ENCODE peak calls at places on chromosome 6, in seven cellular contexts. One of them, this sample, is unnamed.

GRCh38 chr6:10960171-10960570 is 73.3 kb downstream of the SYCP2L start:
- DNase-seq in mesothelial cell of epicardium: no peak
- DNase-seq in activated CD8-positive, alpha-beta T cell treated with anti-CD3 and anti-CD28 coated beads for 36 hours: no peak
- DNase-seq in fibroblast of mammary gland: no peak
- DNase-seq in CD8-positive, alpha-beta memory T cell: no peak
- DNase-seq in AML-193: no peak
- DNase-seq in activated naive CD8-positive, alpha-beta T cell treated with anti-CD3 and anti-CD28 coated beads, Interleukin-2, amount 50 U/mL, for 24 hours: no peak
- DNase-seq in this sample: no peak

GRCh38 chr6:39005774-39006173 is 42.8 kb upstream of the GLP1R start:
- DNase-seq in mesothelial cell of epicardium: no peak
- DNase-seq in activated naive CD8-positive, alpha-beta T cell treated with anti-CD3 and anti-CD28 coated beads, Interleukin-2, amount 50 U/mL, for 24 hours: no peak
- DNase-seq in CD8-positive, alpha-beta memory T cell: no peak
- DNase-seq in fibroblast of mammary gland: no peak
- DNase-seq in activated CD8-positive, alpha-beta T cell treated with anti-CD3 and anti-CD28 coated beads for 36 hours: no peak
- DNase-seq in AML-193: no peak
- DNase-seq in this sample: no peak

GRCh38 chr6:835476-836160 is 142.7 kb upstream of the EXOC2 start:
- DNase-seq in CD8-positive, alpha-beta memory T cell: no peak
- DNase-seq in AML-193: no peak
- DNase-seq in fibroblast of mammary gland: no peak
- DNase-seq in activated naive CD8-positive, alpha-beta T cell treated with anti-CD3 and anti-CD28 coated beads, Interleukin-2, amount 50 U/mL, for 24 hours: no peak
- DNase-seq in mesothelial cell of epicardium: no peak
- DNase-seq in activated CD8-positive, alpha-beta T cell treated with anti-CD3 and anti-CD28 coated beads for 36 hours: no peak
- DNase-seq in this sample: no peak

GRCh38 chr6:153117986-153118886 is 12.8 kb downstream of the RGS17 start:
- DNase-seq in AML-193: peak; percentile 29
- DNase-seq in activated naive CD8-positive, alpha-beta T cell treated with anti-CD3 and anti-CD28 coated beads, Interleukin-2, amount 50 U/mL, for 24 hours: no peak
- DNase-seq in mesothelial cell of epicardium: no peak
- DNase-seq in fibroblast of mammary gland: peak; percentile 94
- DNase-seq in CD8-positive, alpha-beta memory T cell: no peak
- DNase-seq in activated CD8-positive, alpha-beta T cell treated with anti-CD3 and anti-CD28 coated beads for 36 hours: no peak
- DNase-seq in this sample: no peak

GRCh38 chr6:900716-901605 is 208.0 kb upstream of the EXOC2 start:
- DNase-seq in fibroblast of mammary gland: no peak
- DNase-seq in CD8-positive, alpha-beta memory T cell: no peak
- DNase-seq in AML-193: no peak
- DNase-seq in mesothelial cell of epicardium: no peak
- DNase-seq in activated naive CD8-positive, alpha-beta T cell treated with anti-CD3 and anti-CD28 coated beads, Interleukin-2, amount 50 U/mL, for 24 hours: no peak
- DNase-seq in activated CD8-positive, alpha-beta T cell treated with anti-CD3 and anti-CD28 coated beads for 36 hours: no peak
- DNase-seq in this sample: no peak

GRCh38 chr6:167736486-167737204 is 90.1 kb upstream of the AFDN start:
- DNase-seq in activated naive CD8-positive, alpha-beta T cell treated with anti-CD3 and anti-CD28 coated beads, Interleukin-2, amount 50 U/mL, for 24 hours: no peak
- DNase-seq in fibroblast of mammary gland: no peak
- DNase-seq in AML-193: no peak
- DNase-seq in CD8-positive, alpha-beta memory T cell: no peak
- DNase-seq in activated CD8-positive, alpha-beta T cell treated with anti-CD3 and anti-CD28 coated beads for 36 hours: no peak
- DNase-seq in mesothelial cell of epicardium: no peak
- DNase-seq in this sample: no peak

GRCh38 chr6:11089695-11090094 is 3.9 kb upstream of the SMIM13 start:
- DNase-seq in AML-193: no peak
- DNase-seq in fibroblast of mammary gland: no peak
- DNase-seq in activated CD8-positive, alpha-beta T cell treated with anti-CD3 and anti-CD28 coated beads for 36 hours: no peak
- DNase-seq in CD8-positive, alpha-beta memory T cell: no peak
- DNase-seq in activated naive CD8-positive, alpha-beta T cell treated with anti-CD3 and anti-CD28 coated beads, Interleukin-2, amount 50 U/mL, for 24 hours: no peak
- DNase-seq in mesothelial cell of epicardium: no peak
- DNase-seq in this sample: no peak

GRCh38 chr6:74942130-74942529 is 263.7 kb downstream of the COL12A1 start:
- DNase-seq in activated CD8-positive, alpha-beta T cell treated with anti-CD3 and anti-CD28 coated beads for 36 hours: no peak
- DNase-seq in mesothelial cell of epicardium: no peak
- DNase-seq in CD8-positive, alpha-beta memory T cell: no peak
- DNase-seq in AML-193: no peak
- DNase-seq in fibroblast of mammary gland: no peak
- DNase-seq in activated naive CD8-positive, alpha-beta T cell treated with anti-CD3 and anti-CD28 coated beads, Interleukin-2, amount 50 U/mL, for 24 hours: no peak
- DNase-seq in this sample: no peak

GRCh38 chr6:7723041-7723447 is 2.9 kb upstream of the BMP6 start:
- DNase-seq in AML-193: peak; percentile 73
- DNase-seq in CD8-positive, alpha-beta memory T cell: peak; percentile 20
- DNase-seq in activated naive CD8-positive, alpha-beta T cell treated with anti-CD3 and anti-CD28 coated beads, Interleukin-2, amount 50 U/mL, for 24 hours: peak; percentile 75
- DNase-seq in activated CD8-positive, alpha-beta T cell treated with anti-CD3 and anti-CD28 coated beads for 36 hours: peak; percentile 88
- DNase-seq in fibroblast of mammary gland: peak; percentile 86
- DNase-seq in mesothelial cell of epicardium: peak; percentile 56
- DNase-seq in this sample: peak; percentile 82

GRCh38 chr6:127464161-127464880 is 5.1 kb upstream of the KIAA0408 start:
- DNase-seq in CD8-positive, alpha-beta memory T cell: no peak
- DNase-seq in mesothelial cell of epicardium: no peak
- DNase-seq in activated CD8-positive, alpha-beta T cell treated with anti-CD3 and anti-CD28 coated beads for 36 hours: no peak
- DNase-seq in activated naive CD8-positive, alpha-beta T cell treated with anti-CD3 and anti-CD28 coated beads, Interleukin-2, amount 50 U/mL, for 24 hours: no peak
- DNase-seq in AML-193: no peak
- DNase-seq in fibroblast of mammary gland: peak; percentile 82
- DNase-seq in this sample: no peak

GRCh38 chr6:83047065-83047754 is 18.4 kb downstream of the UBE3D start:
- DNase-seq in AML-193: no peak
- DNase-seq in mesothelial cell of epicardium: no peak
- DNase-seq in CD8-positive, alpha-beta memory T cell: no peak
- DNase-seq in activated CD8-positive, alpha-beta T cell treated with anti-CD3 and anti-CD28 coated beads for 36 hours: no peak
- DNase-seq in fibroblast of mammary gland: no peak
- DNase-seq in activated naive CD8-positive, alpha-beta T cell treated with anti-CD3 and anti-CD28 coated beads, Interleukin-2, amount 50 U/mL, for 24 hours: no peak
- DNase-seq in this sample: no peak

GRCh38 chr6:155306958-155307357 is 7.3 kb downstream of the TFB1M start:
- DNase-seq in mesothelial cell of epicardium: no peak
- DNase-seq in activated naive CD8-positive, alpha-beta T cell treated with anti-CD3 and anti-CD28 coated beads, Interleukin-2, amount 50 U/mL, for 24 hours: no peak
- DNase-seq in AML-193: no peak
- DNase-seq in fibroblast of mammary gland: no peak
- DNase-seq in CD8-positive, alpha-beta memory T cell: no peak
- DNase-seq in activated CD8-positive, alpha-beta T cell treated with anti-CD3 and anti-CD28 coated beads for 36 hours: no peak
- DNase-seq in this sample: no peak

GRCh38 chr6:130240232-130240631 is 17.5 kb upstream of the SAMD3 start:
- DNase-seq in AML-193: no peak
- DNase-seq in CD8-positive, alpha-beta memory T cell: no peak
- DNase-seq in activated naive CD8-positive, alpha-beta T cell treated with anti-CD3 and anti-CD28 coated beads, Interleukin-2, amount 50 U/mL, for 24 hours: no peak
- DNase-seq in mesothelial cell of epicardium: no peak
- DNase-seq in activated CD8-positive, alpha-beta T cell treated with anti-CD3 and anti-CD28 coated beads for 36 hours: no peak
- DNase-seq in fibroblast of mammary gland: peak; percentile 83
- DNase-seq in this sample: no peak

GRCh38 chr6:166325383-166326042 is 16.8 kb downstream of the SFT2D1 start:
- DNase-seq in fibroblast of mammary gland: no peak
- DNase-seq in mesothelial cell of epicardium: no peak
- DNase-seq in AML-193: no peak
- DNase-seq in activated CD8-positive, alpha-beta T cell treated with anti-CD3 and anti-CD28 coated beads for 36 hours: no peak
- DNase-seq in activated naive CD8-positive, alpha-beta T cell treated with anti-CD3 and anti-CD28 coated beads, Interleukin-2, amount 50 U/mL, for 24 hours: no peak
- DNase-seq in CD8-positive, alpha-beta memory T cell: no peak
- DNase-seq in this sample: no peak

GRCh38 chr6:129750390-129750789 is 40.4 kb upstream of the ARHGAP18 start:
- DNase-seq in mesothelial cell of epicardium: no peak
- DNase-seq in CD8-positive, alpha-beta memory T cell: no peak
- DNase-seq in AML-193: no peak
- DNase-seq in activated CD8-positive, alpha-beta T cell treated with anti-CD3 and anti-CD28 coated beads for 36 hours: no peak
- DNase-seq in fibroblast of mammary gland: peak; percentile 50
- DNase-seq in activated naive CD8-positive, alpha-beta T cell treated with anti-CD3 and anti-CD28 coated beads, Interleukin-2, amount 50 U/mL, for 24 hours: no peak
- DNase-seq in this sample: no peak

GRCh38 chr6:34115396-34116314 is 30.2 kb downstream of the GRM4 start:
- DNase-seq in fibroblast of mammary gland: no peak
- DNase-seq in mesothelial cell of epicardium: peak; percentile 53
- DNase-seq in activated naive CD8-positive, alpha-beta T cell treated with anti-CD3 and anti-CD28 coated beads, Interleukin-2, amount 50 U/mL, for 24 hours: peak; percentile 7
- DNase-seq in CD8-positive, alpha-beta memory T cell: no peak
- DNase-seq in activated CD8-positive, alpha-beta T cell treated with anti-CD3 and anti-CD28 coated beads for 36 hours: peak; percentile 19
- DNase-seq in AML-193: no peak
- DNase-seq in this sample: no peak

GRCh38 chr6:125273965-125274364 is 27.8 kb downstream of the HDDC2 start:
- DNase-seq in AML-193: no peak
- DNase-seq in fibroblast of mammary gland: peak; percentile 64
- DNase-seq in activated CD8-positive, alpha-beta T cell treated with anti-CD3 and anti-CD28 coated beads for 36 hours: no peak
- DNase-seq in mesothelial cell of epicardium: no peak
- DNase-seq in CD8-positive, alpha-beta memory T cell: no peak
- DNase-seq in activated naive CD8-positive, alpha-beta T cell treated with anti-CD3 and anti-CD28 coated beads, Interleukin-2, amount 50 U/mL, for 24 hours: no peak
- DNase-seq in this sample: no peak

GRCh38 chr6:41779336-41779735 is 364 bp downstream of the FRS3 start:
- DNase-seq in activated naive CD8-positive, alpha-beta T cell treated with anti-CD3 and anti-CD28 coated beads, Interleukin-2, amount 50 U/mL, for 24 hours: no peak
- DNase-seq in CD8-positive, alpha-beta memory T cell: no peak
- DNase-seq in mesothelial cell of epicardium: no peak
- DNase-seq in fibroblast of mammary gland: no peak
- DNase-seq in activated CD8-positive, alpha-beta T cell treated with anti-CD3 and anti-CD28 coated beads for 36 hours: no peak
- DNase-seq in AML-193: no peak
- DNase-seq in this sample: no peak

GRCh38 chr6:52498538-52499017 is 78.3 kb downstream of the TRAM2 start:
- DNase-seq in fibroblast of mammary gland: no peak
- DNase-seq in AML-193: no peak
- DNase-seq in activated CD8-positive, alpha-beta T cell treated with anti-CD3 and anti-CD28 coated beads for 36 hours: no peak
- DNase-seq in activated naive CD8-positive, alpha-beta T cell treated with anti-CD3 and anti-CD28 coated beads, Interleukin-2, amount 50 U/mL, for 24 hours: no peak
- DNase-seq in CD8-positive, alpha-beta memory T cell: no peak
- DNase-seq in mesothelial cell of epicardium: no peak
- DNase-seq in this sample: no peak

GRCh38 chr6:17349437-17349836 is 44.0 kb upstream of the CAP2 start:
- DNase-seq in activated naive CD8-positive, alpha-beta T cell treated with anti-CD3 and anti-CD28 coated beads, Interleukin-2, amount 50 U/mL, for 24 hours: no peak
- DNase-seq in AML-193: no peak
- DNase-seq in fibroblast of mammary gland: no peak
- DNase-seq in activated CD8-positive, alpha-beta T cell treated with anti-CD3 and anti-CD28 coated beads for 36 hours: no peak
- DNase-seq in mesothelial cell of epicardium: no peak
- DNase-seq in CD8-positive, alpha-beta memory T cell: no peak
- DNase-seq in this sample: no peak

GRCh38 chr6:132131777-132132176 is 180.6 kb upstream of the CCN2 start:
- DNase-seq in activated naive CD8-positive, alpha-beta T cell treated with anti-CD3 and anti-CD28 coated beads, Interleukin-2, amount 50 U/mL, for 24 hours: no peak
- DNase-seq in mesothelial cell of epicardium: no peak
- DNase-seq in fibroblast of mammary gland: peak; percentile 100
- DNase-seq in CD8-positive, alpha-beta memory T cell: no peak
- DNase-seq in AML-193: no peak
- DNase-seq in activated CD8-positive, alpha-beta T cell treated with anti-CD3 and anti-CD28 coated beads for 36 hours: no peak
- DNase-seq in this sample: peak; percentile 21

GRCh38 chr6:63224179-63224578 is 12.9 kb downstream of the FKBP1C start:
- DNase-seq in AML-193: no peak
- DNase-seq in activated CD8-positive, alpha-beta T cell treated with anti-CD3 and anti-CD28 coated beads for 36 hours: no peak
- DNase-seq in CD8-positive, alpha-beta memory T cell: no peak
- DNase-seq in fibroblast of mammary gland: no peak
- DNase-seq in mesothelial cell of epicardium: no peak
- DNase-seq in activated naive CD8-positive, alpha-beta T cell treated with anti-CD3 and anti-CD28 coated beads, Interleukin-2, amount 50 U/mL, for 24 hours: no peak
- DNase-seq in this sample: no peak

GRCh38 chr6:84136364-84137050 is 90.9 kb downstream of the CEP162 start:
- DNase-seq in activated naive CD8-positive, alpha-beta T cell treated with anti-CD3 and anti-CD28 coated beads, Interleukin-2, amount 50 U/mL, for 24 hours: no peak
- DNase-seq in fibroblast of mammary gland: no peak
- DNase-seq in activated CD8-positive, alpha-beta T cell treated with anti-CD3 and anti-CD28 coated beads for 36 hours: no peak
- DNase-seq in CD8-positive, alpha-beta memory T cell: no peak
- DNase-seq in mesothelial cell of epicardium: no peak
- DNase-seq in AML-193: no peak
- DNase-seq in this sample: no peak

GRCh38 chr6:31851485-31851832 is 11.2 kb downstream of the NEU1 start:
- DNase-seq in activated naive CD8-positive, alpha-beta T cell treated with anti-CD3 and anti-CD28 coated beads, Interleukin-2, amount 50 U/mL, for 24 hours: no peak
- DNase-seq in CD8-positive, alpha-beta memory T cell: no peak
- DNase-seq in mesothelial cell of epicardium: no peak
- DNase-seq in fibroblast of mammary gland: no peak
- DNase-seq in AML-193: no peak
- DNase-seq in activated CD8-positive, alpha-beta T cell treated with anti-CD3 and anti-CD28 coated beads for 36 hours: no peak
- DNase-seq in this sample: no peak

GRCh38 chr6:150881911-150882481 is 16.5 kb downstream of the MTHFD1L start:
- DNase-seq in activated CD8-positive, alpha-beta T cell treated with anti-CD3 and anti-CD28 coated beads for 36 hours: no peak
- DNase-seq in mesothelial cell of epicardium: no peak
- DNase-seq in CD8-positive, alpha-beta memory T cell: no peak
- DNase-seq in AML-193: no peak
- DNase-seq in fibroblast of mammary gland: peak; percentile 94
- DNase-seq in activated naive CD8-positive, alpha-beta T cell treated with anti-CD3 and anti-CD28 coated beads, Interleukin-2, amount 50 U/mL, for 24 hours: no peak
- DNase-seq in this sample: peak; percentile 57

GRCh38 chr6:151118453-151119123 is 121.2 kb upstream of the AKAP12 start:
- DNase-seq in AML-193: no peak
- DNase-seq in activated naive CD8-positive, alpha-beta T cell treated with anti-CD3 and anti-CD28 coated beads, Interleukin-2, amount 50 U/mL, for 24 hours: no peak
- DNase-seq in CD8-positive, alpha-beta memory T cell: no peak
- DNase-seq in activated CD8-positive, alpha-beta T cell treated with anti-CD3 and anti-CD28 coated beads for 36 hours: no peak
- DNase-seq in mesothelial cell of epicardium: no peak
- DNase-seq in fibroblast of mammary gland: no peak
- DNase-seq in this sample: no peak

GRCh38 chr6:29641430-29642213 is 8.6 kb upstream of the GABBR1 start:
- DNase-seq in activated naive CD8-positive, alpha-beta T cell treated with anti-CD3 and anti-CD28 coated beads, Interleukin-2, amount 50 U/mL, for 24 hours: no peak
- DNase-seq in fibroblast of mammary gland: no peak
- DNase-seq in CD8-positive, alpha-beta memory T cell: no peak
- DNase-seq in AML-193: no peak
- DNase-seq in activated CD8-positive, alpha-beta T cell treated with anti-CD3 and anti-CD28 coated beads for 36 hours: peak; percentile 21
- DNase-seq in mesothelial cell of epicardium: no peak
- DNase-seq in this sample: no peak

GRCh38 chr6:6701864-6702263 is 113.3 kb downstream of the LY86 start:
- DNase-seq in activated naive CD8-positive, alpha-beta T cell treated with anti-CD3 and anti-CD28 coated beads, Interleukin-2, amount 50 U/mL, for 24 hours: no peak
- DNase-seq in mesothelial cell of epicardium: no peak
- DNase-seq in activated CD8-positive, alpha-beta T cell treated with anti-CD3 and anti-CD28 coated beads for 36 hours: no peak
- DNase-seq in AML-193: peak; percentile 94
- DNase-seq in fibroblast of mammary gland: no peak
- DNase-seq in CD8-positive, alpha-beta memory T cell: no peak
- DNase-seq in this sample: no peak

GRCh38 chr6:129929433-129929832 is 68.3 kb upstream of the TMEM244 start:
- DNase-seq in mesothelial cell of epicardium: no peak
- DNase-seq in CD8-positive, alpha-beta memory T cell: no peak
- DNase-seq in activated naive CD8-positive, alpha-beta T cell treated with anti-CD3 and anti-CD28 coated beads, Interleukin-2, amount 50 U/mL, for 24 hours: no peak
- DNase-seq in fibroblast of mammary gland: peak; percentile 96
- DNase-seq in activated CD8-positive, alpha-beta T cell treated with anti-CD3 and anti-CD28 coated beads for 36 hours: no peak
- DNase-seq in AML-193: no peak
- DNase-seq in this sample: no peak

GRCh38 chr6:17972978-17973622 is 14.3 kb downstream of the KIF13A start:
- DNase-seq in CD8-positive, alpha-beta memory T cell: no peak
- DNase-seq in activated naive CD8-positive, alpha-beta T cell treated with anti-CD3 and anti-CD28 coated beads, Interleukin-2, amount 50 U/mL, for 24 hours: no peak
- DNase-seq in activated CD8-positive, alpha-beta T cell treated with anti-CD3 and anti-CD28 coated beads for 36 hours: no peak
- DNase-seq in mesothelial cell of epicardium: no peak
- DNase-seq in AML-193: no peak
- DNase-seq in fibroblast of mammary gland: no peak
- DNase-seq in this sample: no peak

GRCh38 chr6:48973486-48973885 is 489.6 kb downstream of the MMUT start:
- DNase-seq in activated naive CD8-positive, alpha-beta T cell treated with anti-CD3 and anti-CD28 coated beads, Interleukin-2, amount 50 U/mL, for 24 hours: no peak
- DNase-seq in CD8-positive, alpha-beta memory T cell: no peak
- DNase-seq in activated CD8-positive, alpha-beta T cell treated with anti-CD3 and anti-CD28 coated beads for 36 hours: no peak
- DNase-seq in fibroblast of mammary gland: peak; percentile 50
- DNase-seq in AML-193: no peak
- DNase-seq in mesothelial cell of epicardium: no peak
- DNase-seq in this sample: no peak

GRCh38 chr6:2376429-2377355 is 131.3 kb upstream of the GMDS start:
- DNase-seq in activated CD8-positive, alpha-beta T cell treated with anti-CD3 and anti-CD28 coated beads for 36 hours: no peak
- DNase-seq in fibroblast of mammary gland: peak; percentile 77
- DNase-seq in AML-193: no peak
- DNase-seq in CD8-positive, alpha-beta memory T cell: no peak
- DNase-seq in mesothelial cell of epicardium: no peak
- DNase-seq in activated naive CD8-positive, alpha-beta T cell treated with anti-CD3 and anti-CD28 coated beads, Interleukin-2, amount 50 U/mL, for 24 hours: no peak
- DNase-seq in this sample: no peak

GRCh38 chr6:87798393-87799278 is 96.6 kb upstream of the AKIRIN2 start:
- DNase-seq in activated CD8-positive, alpha-beta T cell treated with anti-CD3 and anti-CD28 coated beads for 36 hours: no peak
- DNase-seq in CD8-positive, alpha-beta memory T cell: no peak
- DNase-seq in AML-193: no peak
- DNase-seq in fibroblast of mammary gland: no peak
- DNase-seq in mesothelial cell of epicardium: no peak
- DNase-seq in activated naive CD8-positive, alpha-beta T cell treated with anti-CD3 and anti-CD28 coated beads, Interleukin-2, amount 50 U/mL, for 24 hours: no peak
- DNase-seq in this sample: no peak

This sample was measured in left ventricle myocardium inferior.